ENCODE peak calls at places on chromosomes 6 and 20, in nine cellular contexts. R is activated T-helper 1 cell treated with anti-CD3 and anti-CD28 coated beads, Interleukin-2, amount 50 U/mL, for 16 hours; K is spleen; W is HFF-Myc; L is C1 segment of cervical spinal cord; H is NCI-H748 treated with DMSO at 0.1 percent for 48 hours; O is RWPE1; G is NCI-H1417; P is HFFc6. E is an unnamed sample.
A peak's percentile ranks its signal among the peaks of the same experiment; 100 is the strongest.

GRCh38 chr6:89792881-89793280 is 26.7 kb downstream of the MDN1 start:
- DNase-seq in G (no peak), K (no peak), H (peak; percentile 26), L (no peak), R (no peak), W (no peak), O (peak; percentile 8), P (peak; percentile 16), E (no peak)

GRCh38 chr6:14703586-14703985 is 542.3 kb upstream of the JARID2 start:
- DNase-seq in W (no peak), H (no peak), O (no peak), L (no peak), G (no peak), K (no peak), R (no peak), P (no peak), E (no peak)

GRCh38 chr6:23282243-23283021 is 713.1 kb downstream of the HDGFL1 start:
- DNase-seq in W (peak; percentile 40), L (no peak), K (no peak), H (no peak), O (no peak), P (no peak), R (no peak), G (peak; percentile 2), E (no peak)

GRCh38 chr6:25354078-25354940 is 75.1 kb downstream of the CARMIL1 start:
- DNase-seq in L (no peak), O (no peak), W (no peak), H (no peak), G (no peak), K (no peak), P (peak; percentile 54), R (no peak), E (no peak)

GRCh38 chr20:37575884-37576283 is 48.2 kb upstream of the BLCAP start:
- DNase-seq in P (no peak), K (no peak), G (no peak), R (no peak), L (no peak), O (no peak), H (no peak), W (no peak), E (no peak)

GRCh38 chr6:31489046-31489445 is 8.9 kb upstream of the MICB start:
- DNase-seq in W (no peak), O (no peak), R (no peak), G (no peak), H (no peak), K (no peak), L (no peak), P (no peak), E (no peak)

GRCh38 chr6:168171673-168172352 is 92.8 kb upstream of the FRMD1 start:
- DNase-seq in P (no peak), G (no peak), R (no peak), L (no peak), O (no peak), W (no peak), K (no peak), H (no peak), E (no peak)

GRCh38 chr6:586553-586952 is 70.3 kb downstream of the HUS1B start:
- DNase-seq in K (no peak), R (no peak), W (no peak), L (no peak), P (no peak), O (peak; percentile 21), H (no peak), G (peak; percentile 57), E (no peak)

GRCh38 chr20:43188234-43188653 is 1.5 kb downstream of the PTPRT start:
- DNase-seq in L (no peak), K (no peak), G (peak; percentile 62), W (no peak), O (no peak), H (peak; percentile 49), P (no peak), R (no peak), E (no peak)

GRCh38 chr6:32415521-32416019 is 8.6 kb upstream of the BTNL2 start:
- DNase-seq in K (peak; percentile 88), O (peak; percentile 55), W (peak; percentile 31), H (peak; percentile 34), P (peak; percentile 52), G (peak; percentile 26), L (peak; percentile 31), R (peak; percentile 47), E (peak; percentile 44)

GRCh38 chr20:63086421-63087235 is 79.9 kb upstream of the BHLHE23 start:
- DNase-seq in L (no peak), H (no peak), K (peak; percentile 64), W (no peak), G (no peak), R (no peak), P (no peak), O (no peak), E (peak; percentile 35)

GRCh38 chr6:156778615-156779205 is 1.5 kb downstream of the ARID1B start:
- DNase-seq in H (no peak), O (no peak), W (no peak), G (peak; percentile 84), R (peak; percentile 39), L (peak; percentile 64), P (peak; percentile 20), K (peak; percentile 93), E (peak; percentile 54)

GRCh38 chr6:98787401-98787800 is 47.0 kb upstream of the POU3F2 start:
- DNase-seq in R (no peak), W (no peak), L (no peak), G (no peak), P (no peak), K (no peak), H (peak; percentile 87), O (no peak), E (no peak)

GRCh38 chr20:33732166-33732970 is 572 bp downstream of the ZNF341 start:
- DNase-seq in G (peak; percentile 93), P (peak; percentile 58), R (peak; percentile 76), O (peak; percentile 85), L (peak; percentile 90), K (peak; percentile 99), W (no peak), H (peak; percentile 74), E (peak; percentile 77)

GRCh38 chr20:63835031-63835858 is 4.2 kb upstream of the ZBTB46 start:
- DNase-seq in W (peak; percentile 85), K (peak; percentile 90), R (no peak), P (peak; percentile 97), G (peak; percentile 81), O (peak; percentile 99), L (peak; percentile 29), H (peak; percentile 33), E (peak; percentile 63)

GRCh38 chr6:97186416-97186999 is 96.5 kb downstream of the MMS22L start:
- DNase-seq in K (peak; percentile 62), L (peak; percentile 12), R (peak; percentile 7), H (peak; percentile 46), O (peak; percentile 30), W (peak; percentile 41), P (peak; percentile 68), G (peak; percentile 49), E (peak; percentile 64)

GRCh38 chr6:66772785-66773184 is 1065.8 kb upstream of the EYS start:
- DNase-seq in R (no peak), W (no peak), L (no peak), H (no peak), G (no peak), P (no peak), K (no peak), O (no peak), E (no peak)

GRCh38 chr6:149761438-149761837 is 11.9 kb downstream of the PCMT1 start:
- DNase-seq in W (no peak), L (no peak), G (no peak), K (no peak), R (no peak), P (no peak), O (no peak), H (no peak), E (no peak)

GRCh38 chr6:34145161-34146020 is 496 bp downstream of the GRM4 start:
- DNase-seq in R (no peak), H (peak; percentile 56), G (peak; percentile 74), L (no peak), K (peak; percentile 80), P (no peak), O (peak; percentile 34), W (no peak), E (no peak)

GRCh38 chr6:10033223-10033829 is 381.5 kb downstream of the TFAP2A start:
- DNase-seq in K (no peak), H (peak; percentile 84), W (peak; percentile 5), R (no peak), P (no peak), G (peak; percentile 28), O (no peak), L (no peak), E (no peak)

GRCh38 chr20:51610761-51611624 is 68.5 kb upstream of the NFATC2 start:
- DNase-seq in H (no peak), O (no peak), W (no peak), L (no peak), P (no peak), K (no peak), R (no peak), G (no peak), E (no peak)

GRCh38 chr6:129105035-129105434 is 222.1 kb downstream of the LAMA2 start:
- DNase-seq in W (no peak), O (no peak), R (no peak), G (peak; percentile 9), K (no peak), H (no peak), L (no peak), P (no peak), E (no peak)

GRCh38 chr6:7617954-7618764 is 28.2 kb downstream of the SNRNP48 start:
- DNase-seq in W (peak; percentile 38), P (peak; percentile 89), H (no peak), L (no peak), G (no peak), R (no peak), K (no peak), O (peak; percentile 14), E (no peak)

GRCh38 chr20:62938105-62938888 is at the start of gene GID8:
- DNase-seq in K (peak; percentile 93), R (no peak), L (peak; percentile 41), W (no peak), H (no peak), P (peak; percentile 25), G (peak; percentile 80), O (peak; percentile 72), E (no peak)

GRCh38 chr6:156807028-156807427 is 29.9 kb downstream of the ARID1B start:
- DNase-seq in O (no peak), L (no peak), H (no peak), W (no peak), P (no peak), R (no peak), K (no peak), G (no peak), E (no peak)

GRCh38 chr6:29447670-29448069 is 8.6 kb downstream of the OR10C1 start:
- DNase-seq in K (no peak), P (no peak), W (no peak), G (no peak), H (no peak), R (no peak), L (no peak), O (peak; percentile 46), E (no peak)

GRCh38 chr20:47389867-47390347 is 33.4 kb upstream of the ZMYND8 start:
- DNase-seq in G (no peak), W (peak; percentile 71), R (no peak), P (peak; percentile 86), K (no peak), H (no peak), O (peak; percentile 78), L (no peak), E (no peak)

GRCh38 chr6:107493158-107494057 is 3.5 kb downstream of the SOBP start:
- DNase-seq in H (peak; percentile 63), R (no peak), L (peak; percentile 22), O (no peak), K (no peak), W (peak; percentile 14), P (no peak), G (peak; percentile 45), E (peak; percentile 38)

GRCh38 chr6:1798303-1798964 is 188.7 kb downstream of the FOXC1 start:
- DNase-seq in O (no peak), L (no peak), W (no peak), P (no peak), G (no peak), K (no peak), H (no peak), R (no peak), E (no peak)

GRCh38 chr6:136471922-136472321 is 78.3 kb downstream of the MAP7 start:
- DNase-seq in H (no peak), R (no peak), G (no peak), K (no peak), O (no peak), W (no peak), P (no peak), L (no peak), E (no peak)

GRCh38 chr6:3575166-3575565 is 118.3 kb upstream of the SLC22A23 start:
- DNase-seq in R (no peak), K (no peak), P (no peak), L (no peak), O (no peak), G (no peak), W (no peak), H (no peak), E (no peak)